ENCODE peak calls at places on chromosomes 13 and 19, in five cellular contexts. C, P, W, M and E are unnamed samples. For H3K4me1, the result is how much of the 10 kb centered on the place peaks cover.

GRCh38 chr19:18339703-18340102 is 695 bp upstream of the PGPEP1 start:
- DNase-seq in W (no peak), C (no peak), P (no peak), M (no peak), E (no peak)

GRCh38 chr13:20114066-20114465 is 46.8 kb downstream of the GJA3 start:
- DNase-seq in P (no peak), C (no peak), M (no peak), W (no peak), E (no peak)

GRCh38 chr13:68319384-68319783 is 1089.2 kb upstream of the PCDH9 start:
- DNase-seq in P (no peak), C (no peak), M (no peak), W (no peak), E (no peak)

GRCh38 chr13:46062190-46062589 is 9.6 kb upstream of the ZC3H13 start:
- DNase-seq in W (no peak), M (no peak), C (no peak), P (no peak), E (no peak)

GRCh38 chr13:30804474-30804873 is 69.1 kb downstream of the ALOX5AP start:
- DNase-seq in W (no peak), P (no peak), M (no peak), C (no peak), E (no peak)

GRCh38 chr13:33536639-33537425 is 251.3 kb upstream of the STARD13 start:
- DNase-seq in M (no peak), C (no peak), P (no peak), W (no peak), E (no peak)

GRCh38 chr13:108681986-108682562 is 52.7 kb downstream of the MYO16 start:
- DNase-seq in P (no peak), M (no peak), W (no peak), C (no peak), E (no peak)

GRCh38 chr19:16330368-16330801 is 5.8 kb downstream of the KLF2 start:
- DNase-seq in M (peak), P (no peak), C (no peak), W (peak), E (peak)

GRCh38 chr13:77919351-77920294 is 992 bp upstream of the EDNRB start:
- DNase-seq in P (peak), W (no peak), M (peak), C (peak), E (peak)

GRCh38 chr19:28820289-28820688 is 392.7 kb downstream of the UQCRFS1 start:
- DNase-seq in P (no peak), M (no peak), W (no peak), C (no peak), E (no peak)

GRCh38 chr13:114143806-114144605 is 11.6 kb upstream of the RASA3 start:
- DNase-seq in M (no peak), C (no peak), W (no peak), P (no peak), E (peak)

GRCh38 chr13:110259651-110260050 is 47.3 kb downstream of the COL4A1 start:
- DNase-seq in W (no peak), P (no peak), M (no peak), C (no peak), E (no peak)

GRCh38 chr13:52999093-52999696 is 29.4 kb upstream of the OLFM4 start:
- DNase-seq in C (no peak), W (no peak), M (no peak), P (no peak), E (no peak)

GRCh38 chr19:7831452-7831851 is 1.4 kb downstream of the EVI5L start:
- DNase-seq in W (no peak), P (peak), M (no peak), C (no peak), E (no peak)

GRCh38 chr13:76035711-76036110 is 399.6 kb downstream of the LMO7 start:
- DNase-seq in C (no peak), M (no peak), P (no peak), W (no peak), E (no peak)

GRCh38 chr13:73216381-73216831 is 157.6 kb downstream of the KLF5 start:
- DNase-seq in W (no peak), C (no peak), M (no peak), P (no peak), E (no peak)

GRCh38 chr13:73138276-73138950 is 79.6 kb downstream of the KLF5 start:
- DNase-seq in W (no peak), P (no peak), C (no peak), M (no peak), E (peak)

GRCh38 chr13:81577601-81578000 is 1236.7 kb upstream of the SPRY2 start:
- DNase-seq in W (no peak), C (no peak), M (no peak), P (no peak), E (no peak)

GRCh38 chr13:54913668-54914067 is 1885.1 kb downstream of the OLFM4 start:
- DNase-seq in P (no peak), C (no peak), M (no peak), W (no peak), E (no peak)

GRCh38 chr13:57858376-57858775 is 226.8 kb downstream of the PCDH17 start:
- DNase-seq in C (no peak), W (no peak), P (no peak), M (no peak), E (no peak)

GRCh38 chr19:14536926-14537692 is 7.7 kb downstream of the TECR start:
- DNase-seq in M (peak), P (peak), C (no peak), W (no peak), E (peak)

GRCh38 chr13:32851083-32852064 is 164.8 kb upstream of the KL start:
- DNase-seq in M (no peak), P (no peak), W (no peak), C (peak), E (no peak)

GRCh38 chr19:16258440-16258903 is 60.8 kb downstream of the AP1M1 start:
- DNase-seq in W (no peak), P (no peak), M (peak), C (peak), E (no peak)

GRCh38 chr13:26048745-26049144 is 3.1 kb downstream of the SHISA2 start:
- DNase-seq in C (no peak), P (no peak), M (no peak), W (no peak), E (no peak)

GRCh38 chr13:113153810-113154748 is 4.4 kb upstream of the PROZ start:
- DNase-seq in P (no peak), C (peak), W (peak), M (peak), E (peak)

GRCh38 chr19:16293133-16294085 is 31.2 kb upstream of the KLF2 start:
- DNase-seq in C (peak), M (peak), W (no peak), P (no peak), E (peak)

GRCh38 chr19:49932731-49933131 is 3.4 kb upstream of the NUP62 start:
- DNase-seq in W (no peak), C (no peak), M (no peak), P (no peak), E (no peak)

GRCh38 chr13:37648604-37649003 is 50.0 kb upstream of the POSTN start:
- DNase-seq in P (no peak), W (no peak), C (no peak), M (no peak), E (no peak)

GRCh38 chr19:48445256-48445605 is 552 bp upstream of the GRWD1 start:
- DNase-seq in W (no peak), M (no peak), P (no peak), C (peak), E (peak)

GRCh38 chr13:29577135-29578051 is 18.1 kb downstream of the SLC7A1 start:
- DNase-seq in W (no peak), M (peak), P (no peak), C (no peak), E (peak)

GRCh38 chr13:76014618-76015315 is 378.6 kb downstream of the LMO7 start:
- DNase-seq in W (no peak), P (no peak), C (no peak), M (no peak), E (no peak)

GRCh38 chr13:40609972-40610726 is 56.3 kb downstream of the FOXO1 start:
- DNase-seq in W (no peak), P (no peak), C (no peak), M (no peak), E (no peak)

GRCh38 chr13:89239361-89240127 is 1568.4 kb downstream of the SLITRK5 start:
- DNase-seq in W (no peak), C (no peak), M (no peak), P (no peak), E (no peak)

GRCh38 chr13:29065142-29065541 is 245.0 kb downstream of the MTUS2 start:
- DNase-seq in M (no peak), C (no peak), W (no peak), P (no peak), E (no peak)

GRCh38 chr13:52158629-52159158 is 703 bp downstream of the NEK3 start:
- DNase-seq in M (peak), C (peak), P (no peak), W (no peak), E (no peak)

GRCh38 chr13:87893982-87894527 is 222.9 kb downstream of the SLITRK5 start:
- DNase-seq in C (no peak), M (no peak), P (no peak), W (no peak), E (no peak)

GRCh38 chr19:8148410-8149231 is 771 bp downstream of the FBN3 start:
- DNase-seq in C (no peak), P (peak), W (no peak), M (no peak), E (no peak)

GRCh38 chr19:18831524-18832330 is at the start of gene UPF1:
- DNase-seq in C (peak), W (peak), P (peak), M (peak), E (peak)

GRCh38 chr13:94233401-94233800 is 246.1 kb downstream of the DCT start:
- DNase-seq in M (no peak), C (peak), P (no peak), W (no peak), E (no peak)

DNA sequence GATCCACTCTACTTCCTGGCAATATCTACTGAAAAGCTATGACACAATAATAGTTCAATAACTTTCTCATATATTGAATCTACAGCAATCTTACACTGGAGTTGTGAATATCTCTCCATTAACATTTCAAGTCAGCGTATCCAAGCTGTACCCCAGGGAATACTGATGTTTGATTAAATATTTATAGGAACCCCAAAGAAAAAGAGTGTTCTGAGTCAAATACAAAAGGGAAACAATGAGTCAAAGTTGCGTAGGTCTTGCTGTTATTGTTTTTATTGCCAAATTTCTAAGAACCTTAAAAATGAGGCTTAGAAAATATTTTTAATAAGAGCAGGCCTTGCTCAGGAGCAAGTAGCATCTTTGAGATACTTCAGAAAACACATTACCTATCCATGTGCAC is 415.5 kb downstream of the FGF14 start:
- DNase-seq in C (no peak), M (no peak), P (no peak), W (no peak), E (no peak)
- H3K4me3 ChIP-seq in C (no peak), M (no peak), P (no peak), W (no peak), E (no peak)

DNA sequence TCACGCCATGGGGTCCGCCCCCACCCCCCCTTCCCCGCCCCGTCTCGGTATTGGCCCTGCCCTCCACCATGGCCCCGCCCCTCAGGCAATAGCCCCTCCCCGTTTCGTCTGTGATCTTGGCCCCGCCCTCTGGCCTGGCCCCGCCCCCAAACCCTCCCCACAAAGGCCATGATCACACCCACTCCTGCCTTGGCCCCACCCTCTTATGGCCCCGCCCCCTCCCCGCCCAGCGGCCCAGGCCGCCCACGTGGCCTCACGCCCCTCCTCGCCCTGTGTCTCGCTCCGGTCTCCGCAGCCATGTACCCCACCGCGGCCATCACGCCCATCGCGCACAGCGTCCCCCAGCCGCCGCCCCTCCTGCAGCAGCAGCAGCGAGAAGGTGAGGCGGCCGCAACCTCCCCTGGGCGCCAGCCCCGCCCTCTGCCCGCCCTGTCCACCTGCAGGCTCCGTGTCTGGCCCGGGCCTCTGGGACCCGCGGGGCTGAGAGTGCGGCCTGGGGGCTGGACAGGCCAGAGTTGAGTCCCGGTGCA is 61.3 kb downstream of the CELF5 start:
- DNase-seq in C (no peak), M (no peak), P (no peak), W (peak), E (no peak)
- H3K4me1 ChIP-seq in C (under half), M (under half), P (under half), W (under half), E (under half)

GRCh38 chr19:13095934-13096890 is 6.4 kb downstream of the LYL1 start:
- DNase-seq in P (no peak), M (peak), W (no peak), C (no peak), E (no peak)
- H3K4me3 ChIP-seq in P (peak), M (peak), W (no peak), C (peak), E (no peak)

DNA sequence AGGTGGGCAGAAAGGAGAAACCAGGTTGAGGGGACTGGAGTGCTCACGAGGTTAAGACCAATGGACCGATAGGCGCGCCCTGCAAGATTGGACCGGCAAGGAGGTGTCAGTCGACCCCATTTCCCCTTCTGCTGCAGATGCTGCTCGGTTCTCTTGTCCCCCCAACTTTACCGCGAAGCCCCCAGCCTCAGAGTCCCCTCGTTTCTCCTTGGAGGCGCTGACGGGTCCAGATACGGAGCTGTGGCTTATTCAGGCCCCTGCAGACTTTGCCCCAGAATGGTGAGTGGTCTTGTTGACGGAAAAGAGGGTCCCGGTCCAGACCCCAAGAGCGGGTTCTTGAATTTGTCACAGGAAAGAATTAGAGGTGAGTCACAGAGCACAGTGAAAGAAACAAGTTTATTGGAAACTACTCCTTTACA is 522 bp downstream of the POLR1G start:
- DNase-seq in M (no peak), W (no peak), C (no peak), P (no peak), E (no peak)
- H3K4me1 ChIP-seq in M (under half), W (under half), C (under half), P (under half), E (under half)